ENCODE peak calls at places on chromosome 10, in five cellular contexts. G is iris pigment epithelial cell, C is HFF-Myc, O is EH, Y is astrocyte of the cerebellum. I is an unnamed sample.

GRCh38 chr10:77501846-77502251 is 135.8 kb downstream of the KCNMA1 start:
- DNase-seq in O (no peak), G (peak), Y (no peak), C (no peak), I (no peak)

GRCh38 chr10:71028066-71028465 is 139.7 kb upstream of the PCBD1 start:
- DNase-seq in Y (no peak), C (no peak), G (no peak), O (no peak), I (no peak)

GRCh38 chr10:112980908-112981307 is 30.9 kb downstream of the TCF7L2 start:
- DNase-seq in Y (no peak), G (no peak), C (no peak), O (no peak), I (no peak)

GRCh38 chr10:104049497-104050250 is 36.0 kb downstream of the COL17A1 start:
- DNase-seq in C (no peak), Y (peak), O (peak), G (peak), I (peak)

GRCh38 chr10:82150123-82150900 is 275.3 kb downstream of the NRG3 start:
- DNase-seq in G (no peak), Y (no peak), O (no peak), C (no peak), I (peak)

GRCh38 chr10:8269976-8270375 is 215.5 kb downstream of the GATA3 start:
- DNase-seq in G (no peak), O (no peak), C (no peak), Y (no peak), I (no peak)

GRCh38 chr10:909831-910230 is 21.7 kb downstream of the LARP4B start:
- DNase-seq in C (no peak), O (peak), Y (peak), G (peak), I (peak)

GRCh38 chr10:132132391-132132841 is 54.3 kb upstream of the DPYSL4 start:
- DNase-seq in C (no peak), O (no peak), G (no peak), Y (no peak), I (no peak)

GRCh38 chr10:100656479-100656878 is 88.9 kb upstream of the PAX2 start:
- DNase-seq in Y (no peak), C (no peak), G (peak), O (no peak), I (no peak)

GRCh38 chr10:100483876-100484666 is 21.3 kb downstream of the WNT8B start:
- DNase-seq in Y (no peak), G (no peak), C (no peak), O (no peak), I (no peak)

GRCh38 chr10:92590623-92591549 is 2.0 kb upstream of the KIF11 start:
- DNase-seq in C (no peak), O (peak), Y (no peak), G (peak), I (no peak)

GRCh38 chr10:8034666-8035640 is 19.5 kb upstream of the GATA3 start:
- DNase-seq in O (no peak), Y (peak), G (peak), C (no peak), I (peak)

GRCh38 chr10:45001382-45002148 is 842 bp downstream of the ZNF22 start:
- DNase-seq in O (peak), Y (no peak), G (peak), C (no peak), I (peak)

GRCh38 chr10:59360605-59361515 is 1.5 kb downstream of the FAM13C start:
- DNase-seq in O (no peak), C (no peak), Y (no peak), G (no peak), I (no peak)

GRCh38 chr10:122875843-122876492 is 3.4 kb downstream of the FAM24B start:
- DNase-seq in G (no peak), Y (no peak), O (no peak), C (no peak), I (no peak)